ENCODE peak calls at places on chromosomes 2 and 18, in nine cellular contexts. U is GM06990, B is choroid plexus epithelial cell, T is astrocyte of the cerebellum, W is IMR-90, X is GM12878, R is progenitor cell of endocrine pancreas, Y is pancreas, Q is left ventricle myocardium inferior. N is an unnamed sample.
A peak's percentile ranks its signal among the peaks of the same experiment; 100 is the strongest.

GRCh38 chr2:145692971-145693478 is 1173.1 kb upstream of the ZEB2 start:
- DNase-seq in T (peak; percentile 51), R (no peak), W (peak; percentile 90), X (peak; percentile 26), U (peak; percentile 39), B (peak; percentile 99), Q (no peak), Y (no peak), N (peak; percentile 13)

GRCh38 chr18:7023581-7023980 is 94.0 kb downstream of the LAMA1 start:
- DNase-seq in T (no peak), X (no peak), W (no peak), Q (no peak), B (no peak), Y (no peak), U (no peak), R (no peak), N (no peak)

GRCh38 chr2:17756629-17757028 is 2.7 kb downstream of the GEN1 start:
- DNase-seq in U (no peak), W (peak; percentile 53), Y (no peak), R (no peak), X (no peak), Q (no peak), B (peak; percentile 42), T (no peak), N (no peak)

GRCh38 chr2:222492683-222493082 is 68.3 kb downstream of the SGPP2 start:
- DNase-seq in X (no peak), W (no peak), T (no peak), B (no peak), Q (no peak), R (no peak), U (no peak), Y (no peak), N (no peak)

GRCh38 chr18:3554091-3554601 is 104.2 kb downstream of the TGIF1 start:
- DNase-seq in R (no peak), X (no peak), T (no peak), Q (no peak), Y (no peak), U (no peak), B (peak; percentile 41), W (no peak), N (no peak)

GRCh38 chr2:151374426-151374825 is 17.0 kb downstream of the TNFAIP6 start:
- DNase-seq in U (peak; percentile 18), B (peak; percentile 79), R (no peak), Q (no peak), T (peak; percentile 27), X (no peak), W (peak; percentile 91), Y (no peak), N (peak; percentile 54)

GRCh38 chr2:195647302-195647701 is 9.7 kb upstream of the SLC39A10 start:
- DNase-seq in R (no peak), W (no peak), U (no peak), X (no peak), T (no peak), Y (no peak), B (no peak), Q (no peak), N (no peak)

GRCh38 chr2:227376911-227377396 is 2.2 kb downstream of the TM4SF20 start:
- DNase-seq in R (no peak), U (no peak), X (no peak), Y (no peak), W (peak; percentile 35), B (peak; percentile 50), Q (no peak), T (no peak), N (peak; percentile 12)

GRCh38 chr2:97715951-97716694 is 2.7 kb downstream of the ZAP70 start:
- DNase-seq in B (no peak), R (no peak), W (no peak), Q (no peak), T (no peak), X (no peak), U (no peak), Y (peak; percentile 36), N (no peak)

GRCh38 chr18:9796933-9797549 is 88.7 kb upstream of the TXNDC2 start:
- DNase-seq in W (no peak), Y (no peak), B (no peak), Q (no peak), R (no peak), U (no peak), X (no peak), T (no peak), N (no peak)

GRCh38 chr2:120963997-120964396 is 228.3 kb downstream of the GLI2 start:
- DNase-seq in Y (no peak), B (no peak), W (peak; percentile 60), U (no peak), R (no peak), T (no peak), Q (no peak), X (no peak), N (no peak)

GRCh38 chr18:3810271-3810670 is 360.3 kb downstream of the TGIF1 start:
- DNase-seq in T (no peak), Y (no peak), U (no peak), X (no peak), Q (no peak), W (no peak), R (no peak), B (no peak), N (no peak)

GRCh38 chr2:7881038-7881437 is 800.8 kb upstream of the ID2 start:
- DNase-seq in B (no peak), Y (no peak), X (no peak), W (peak; percentile 2), T (peak; percentile 39), Q (no peak), R (no peak), U (no peak), N (no peak)

GRCh38 chr18:24121625-24122024 is 17.2 kb upstream of the CABYR start:
- DNase-seq in Y (no peak), U (no peak), W (no peak), B (no peak), Q (no peak), X (no peak), R (no peak), T (no peak), N (no peak)

DNA sequence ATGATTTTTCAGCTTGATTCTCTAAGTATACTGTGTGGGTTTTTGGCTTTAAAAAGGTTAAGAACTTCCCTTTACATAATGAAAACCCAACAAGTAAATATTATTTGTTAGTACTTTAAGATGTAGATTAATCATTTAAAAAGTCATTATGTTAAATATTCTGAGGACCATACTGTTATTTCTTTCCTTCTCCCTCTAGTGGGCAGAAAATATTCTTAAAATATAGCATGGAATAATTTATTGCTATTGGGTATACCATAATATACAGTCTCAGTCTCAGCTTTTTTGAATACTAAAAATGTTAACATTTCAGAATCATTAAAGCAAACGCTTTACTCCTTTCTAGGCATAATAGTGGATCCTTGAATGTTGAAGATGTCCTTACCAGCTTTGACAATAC is 28.1 kb downstream of the CAMKMT start:
- DNase-seq in W (no peak), X (no peak), B (peak; percentile 16), T (no peak), R (no peak), U (no peak), Y (no peak), Q (no peak), N (no peak)
- TF ChIP-seq CTCF in W (peak; percentile 30), X (no peak), B (peak; percentile 52), T (peak; percentile 4), R (peak; percentile 33), U (peak; percentile 5), Y (no peak), Q (peak; percentile 19), N (no peak)

DNA sequence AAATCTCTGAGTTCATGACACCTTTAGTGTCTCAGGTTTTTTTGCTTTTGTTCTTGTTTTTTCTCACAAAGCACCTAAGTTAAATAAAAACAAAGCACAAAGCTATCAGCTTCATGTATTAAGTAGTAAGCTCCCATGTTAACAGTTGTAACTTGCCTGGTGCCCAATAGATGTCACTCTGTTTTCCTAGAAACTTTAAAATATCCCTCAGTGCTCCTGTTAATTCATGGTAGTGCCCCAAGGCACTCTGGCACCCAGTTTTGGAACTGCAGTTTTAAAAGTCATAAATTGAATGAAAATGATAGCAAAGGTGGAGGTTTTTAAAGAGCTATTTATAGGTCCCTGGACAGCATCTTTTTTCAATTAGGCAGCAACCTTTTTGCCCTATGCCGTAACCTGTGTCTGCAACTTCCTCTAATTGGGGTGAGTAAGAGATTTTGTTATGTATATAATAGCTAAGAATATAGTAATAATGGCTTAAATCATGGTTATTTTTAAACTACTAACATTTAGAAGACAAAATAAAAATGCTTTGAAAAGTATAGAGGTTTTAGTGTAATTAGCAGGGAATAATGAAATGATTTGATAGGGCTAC is 555.0 kb upstream of the TMEFF2 start:
- DNase-seq in X (no peak), Q (no peak), U (no peak), W (no peak), B (peak; percentile 3), T (no peak), R (no peak), Y (no peak), N (no peak)
- TF ChIP-seq CTCF in X (no peak), Q (no peak), U (peak; percentile 23), W (no peak), B (no peak), T (peak; percentile 18), R (peak; percentile 51), Y (no peak), N (no peak)

DNA sequence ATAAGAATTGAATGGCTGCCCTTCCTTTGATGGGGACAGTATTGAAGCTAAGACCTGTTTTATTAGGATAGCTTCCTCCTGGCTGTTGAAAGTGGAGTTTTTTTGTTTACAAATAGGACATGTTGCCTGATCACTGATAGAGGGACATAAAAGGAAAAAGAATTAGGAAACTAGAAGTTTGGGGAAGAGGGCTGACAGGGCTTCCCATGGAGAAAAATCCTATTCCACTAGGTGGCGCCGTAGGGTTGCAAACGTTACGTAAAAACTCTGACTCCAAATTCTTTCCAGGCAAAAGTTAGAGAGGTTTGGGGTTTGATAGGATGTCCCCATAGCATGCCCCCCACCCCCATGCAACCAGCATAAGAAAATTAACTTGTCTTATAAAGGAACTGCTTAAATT is 11.1 kb upstream of the RBFA start:
- DNase-seq in R (no peak), X (no peak), Y (no peak), B (no peak), W (no peak), T (no peak), U (no peak), Q (no peak), N (no peak)
- TF ChIP-seq CTCF in R (peak; percentile 24), X (peak; percentile 27), Y (no peak), B (peak; percentile 38), W (no peak), T (peak; percentile 25), U (peak; percentile 33), Q (no peak), N (peak; percentile 29)

GRCh38 chr18:32337347-32337746 is 133.3 kb downstream of the GAREM1 start:
- DNase-seq in X (no peak), U (no peak), T (no peak), W (no peak), B (no peak), Q (no peak), Y (no peak), R (no peak), N (no peak)

GRCh38 chr18:32332708-32333107 is 138.0 kb downstream of the GAREM1 start:
- DNase-seq in U (no peak), W (no peak), X (no peak), Y (no peak), Q (no peak), B (no peak), R (no peak), T (no peak), N (no peak)

GRCh38 chr18:32328974-32329373 is 139.1 kb downstream of the MEP1B start:
- DNase-seq in B (no peak), U (no peak), Q (no peak), X (no peak), R (no peak), Y (no peak), T (no peak), W (no peak), N (no peak)

GRCh38 chr18:32337821-32338220 is 132.9 kb downstream of the GAREM1 start:
- DNase-seq in U (no peak), T (no peak), B (no peak), X (no peak), Q (no peak), Y (no peak), R (no peak), W (no peak), N (no peak)

GRCh38 chr18:32333781-32334180 is 136.9 kb downstream of the GAREM1 start:
- DNase-seq in T (no peak), X (no peak), Q (no peak), U (no peak), W (no peak), B (peak; percentile 67), R (no peak), Y (peak; percentile 62), N (no peak)
- TF ChIP-seq CTCF in T (no peak), X (no peak), Q (peak; percentile 34), U (no peak), W (no peak), B (peak; percentile 57), R (no peak), Y (no peak), N (no peak)